ENCODE peak calls at places on chromosomes 11 and 22, in eight cellular contexts. One of them, this sample, is unnamed.
A peak's percentile ranks its signal among the peaks of the same experiment; 100 is the strongest.

GRCh38 chr22:27682438-27682837 is 119.1 kb downstream of the MN1 start:
- DNase-seq in upper lobe of right lung: no peak
- DNase-seq in HEK293T: peak; percentile 69
- DNase-seq in DMS 273 treated with DMSO at 0.1 percent for 48 hours: no peak
- DNase-seq in central memory CD4-positive, alpha-beta T cell: no peak
- DNase-seq in fibroblast of gingiva: no peak
- DNase-seq in anterior cingulate cortex: no peak
- DNase-seq in left lung: no peak
- DNase-seq in this sample: no peak

GRCh38 chr11:9176136-9176535 is 84.7 kb upstream of the SCUBE2 start:
- DNase-seq in left lung: no peak
- DNase-seq in upper lobe of right lung: no peak
- DNase-seq in DMS 273 treated with DMSO at 0.1 percent for 48 hours: no peak
- DNase-seq in anterior cingulate cortex: no peak
- DNase-seq in fibroblast of gingiva: no peak
- DNase-seq in central memory CD4-positive, alpha-beta T cell: no peak
- DNase-seq in HEK293T: no peak
- DNase-seq in this sample: no peak

GRCh38 chr11:95520765-95521542 is 268.6 kb downstream of the FAM76B start:
- DNase-seq in DMS 273 treated with DMSO at 0.1 percent for 48 hours: no peak
- DNase-seq in upper lobe of right lung: no peak
- DNase-seq in fibroblast of gingiva: peak; percentile 79
- DNase-seq in anterior cingulate cortex: no peak
- DNase-seq in left lung: no peak
- DNase-seq in HEK293T: peak; percentile 40
- DNase-seq in central memory CD4-positive, alpha-beta T cell: no peak
- DNase-seq in this sample: no peak

GRCh38 chr11:122600290-122600689 is 55.2 kb upstream of the UBASH3B start:
- DNase-seq in anterior cingulate cortex: no peak
- DNase-seq in fibroblast of gingiva: no peak
- DNase-seq in left lung: no peak
- DNase-seq in HEK293T: no peak
- DNase-seq in DMS 273 treated with DMSO at 0.1 percent for 48 hours: no peak
- DNase-seq in upper lobe of right lung: no peak
- DNase-seq in central memory CD4-positive, alpha-beta T cell: no peak
- DNase-seq in this sample: no peak

GRCh38 chr11:2276280-2276998 is 6.1 kb upstream of the ASCL2 start:
- DNase-seq in HEK293T: no peak
- DNase-seq in fibroblast of gingiva: no peak
- DNase-seq in anterior cingulate cortex: no peak
- DNase-seq in central memory CD4-positive, alpha-beta T cell: no peak
- DNase-seq in left lung: no peak
- DNase-seq in upper lobe of right lung: peak; percentile 35
- DNase-seq in DMS 273 treated with DMSO at 0.1 percent for 48 hours: no peak
- DNase-seq in this sample: no peak

GRCh38 chr22:42114721-42115120 is 15.9 kb downstream of the CYP2D6 start:
- DNase-seq in left lung: no peak
- DNase-seq in fibroblast of gingiva: peak; percentile 18
- DNase-seq in upper lobe of right lung: no peak
- DNase-seq in HEK293T: peak; percentile 23
- DNase-seq in anterior cingulate cortex: no peak
- DNase-seq in central memory CD4-positive, alpha-beta T cell: no peak
- DNase-seq in DMS 273 treated with DMSO at 0.1 percent for 48 hours: no peak
- DNase-seq in this sample: no peak

GRCh38 chr11:114098927-114099326 is 39.4 kb downstream of the ZBTB16 start:
- DNase-seq in HEK293T: peak; percentile 21
- DNase-seq in fibroblast of gingiva: no peak
- DNase-seq in left lung: no peak
- DNase-seq in central memory CD4-positive, alpha-beta T cell: no peak
- DNase-seq in anterior cingulate cortex: no peak
- DNase-seq in upper lobe of right lung: no peak
- DNase-seq in DMS 273 treated with DMSO at 0.1 percent for 48 hours: no peak
- DNase-seq in this sample: no peak

GRCh38 chr11:134584706-134585445 is 172.8 kb upstream of the B3GAT1 start:
- DNase-seq in fibroblast of gingiva: no peak
- DNase-seq in DMS 273 treated with DMSO at 0.1 percent for 48 hours: no peak
- DNase-seq in upper lobe of right lung: peak; percentile 65
- DNase-seq in anterior cingulate cortex: no peak
- DNase-seq in central memory CD4-positive, alpha-beta T cell: no peak
- DNase-seq in left lung: no peak
- DNase-seq in HEK293T: no peak
- DNase-seq in this sample: peak; percentile 51

GRCh38 chr11:2768471-2769408 is 68.9 kb upstream of the KCNQ1OT1 start:
- DNase-seq in upper lobe of right lung: no peak
- DNase-seq in DMS 273 treated with DMSO at 0.1 percent for 48 hours: no peak
- DNase-seq in central memory CD4-positive, alpha-beta T cell: no peak
- DNase-seq in left lung: no peak
- DNase-seq in HEK293T: no peak
- DNase-seq in fibroblast of gingiva: no peak
- DNase-seq in anterior cingulate cortex: no peak
- DNase-seq in this sample: peak; percentile 60

This sample was measured in cardiac septum.